ENCODE peak calls at places on chromosome 17, in nine cellular contexts. C, Z, A, D, H, E, V, F and P are unnamed samples.

GRCh38 chr17:62807812-62808575 is at the start of gene MARCHF10:
- DNase-seq in C (peak; percentile 76), Z (no peak), A (peak; percentile 2), D (peak; percentile 77), H (no peak), E (peak; percentile 46), V (peak; percentile 46), F (no peak), P (no peak)

GRCh38 chr17:45334231-45334630 is 17.4 kb upstream of the MAP3K14 start:
- DNase-seq in C (no peak), Z (no peak), A (no peak), D (no peak), H (no peak), E (no peak), V (peak; percentile 13), F (no peak), P (no peak)

GRCh38 chr17:11871773-11872172 is 125.5 kb downstream of the ZNF18 start:
- DNase-seq in C (no peak), Z (no peak), A (no peak), D (no peak), H (no peak), E (peak; percentile 3), V (no peak), F (peak; percentile 17), P (no peak)

GRCh38 chr17:42682400-42683384 is at the start of gene CNTNAP1:
- DNase-seq in C (peak; percentile 90), Z (no peak), A (no peak), D (peak; percentile 73), H (peak; percentile 92), E (peak; percentile 34), V (peak; percentile 69), F (peak; percentile 63), P (peak; percentile 68)

GRCh38 chr17:82414548-82415281 is 3.4 kb upstream of the HEXD start:
- DNase-seq in C (peak; percentile 92), Z (peak; percentile 37), A (peak; percentile 56), D (peak; percentile 91), H (peak; percentile 70), E (peak; percentile 79), V (peak; percentile 67), F (peak; percentile 49), P (peak; percentile 73)

GRCh38 chr17:49106366-49107210 is 26.0 kb upstream of the B4GALNT2 start:
- DNase-seq in C (peak; percentile 38), Z (no peak), A (no peak), D (no peak), H (peak; percentile 93), E (no peak), V (no peak), F (peak; percentile 62), P (peak; percentile 27)

GRCh38 chr17:34637548-34638525 is 58.5 kb downstream of the TMEM132E start:
- DNase-seq in C (no peak), Z (peak; percentile 67), A (peak; percentile 67), D (peak; percentile 89), H (peak; percentile 12), E (peak; percentile 85), V (peak; percentile 72), F (peak; percentile 27), P (peak; percentile 58)

GRCh38 chr17:63550816-63551639 is 751 bp downstream of the DCAF7 start:
- DNase-seq in C (no peak), Z (no peak), A (no peak), D (no peak), H (peak; percentile 76), E (peak; percentile 30), V (peak; percentile 34), F (peak; percentile 14), P (peak; percentile 31)

GRCh38 chr17:2634361-2634960 is 41.0 kb downstream of the PAFAH1B1 start:
- DNase-seq in C (no peak), Z (no peak), A (no peak), D (no peak), H (peak; percentile 38), E (no peak), V (no peak), F (peak; percentile 97), P (peak; percentile 40)

GRCh38 chr17:77527394-77527793 is 386.6 kb downstream of the SEC14L1 start:
- DNase-seq in C (no peak), Z (no peak), A (no peak), D (no peak), H (no peak), E (no peak), V (no peak), F (no peak), P (no peak)

GRCh38 chr17:62720126-62720850 is 87.8 kb downstream of the MARCHF10 start:
- DNase-seq in C (no peak), Z (no peak), A (no peak), D (no peak), H (no peak), E (no peak), V (no peak), F (peak; percentile 28), P (no peak)

GRCh38 chr17:77148959-77149510 is 8.3 kb downstream of the SEC14L1 start:
- DNase-seq in C (no peak), Z (no peak), A (no peak), D (no peak), H (no peak), E (no peak), V (no peak), F (no peak), P (no peak)

GRCh38 chr17:68812876-68813584 is 142.2 kb downstream of the ABCA8 start:
- DNase-seq in C (no peak), Z (no peak), A (no peak), D (no peak), H (peak; percentile 76), E (no peak), V (no peak), F (peak; percentile 68), P (peak; percentile 36)

GRCh38 chr17:34556384-34556783 is 23.0 kb upstream of the TMEM132E start:
- DNase-seq in C (no peak), Z (no peak), A (no peak), D (peak; percentile 70), H (no peak), E (no peak), V (no peak), F (peak; percentile 13), P (peak; percentile 13)